ENCODE peak calls at places on chromosomes 7 and 10, in five cellular contexts. One of them, this sample, is unnamed.

GRCh38 chr10:88032566-88032965 is 169.1 kb downstream of the PTEN start:
- DNase-seq in HCT116: no peak
- DNase-seq in H1: no peak
- DNase-seq in K562: no peak
- DNase-seq in GM12878: no peak
- DNase-seq in this sample: no peak

GRCh38 chr7:7861211-7861633 is 107.4 kb upstream of the GLCCI1 start:
- DNase-seq in HCT116: peak; percentile 7
- DNase-seq in H1: no peak
- DNase-seq in K562: no peak
- DNase-seq in GM12878: no peak
- DNase-seq in this sample: peak; percentile 53

GRCh38 chr10:102631525-102632393 is 12.5 kb upstream of the TRIM8 start:
- DNase-seq in HCT116: no peak
- DNase-seq in H1: no peak
- DNase-seq in K562: no peak
- DNase-seq in GM12878: no peak
- DNase-seq in this sample: no peak

GRCh38 chr10:118195729-118196128 is 146.4 kb downstream of the FAM204A start:
- DNase-seq in HCT116: no peak
- DNase-seq in H1: no peak
- DNase-seq in K562: no peak
- DNase-seq in GM12878: no peak
- DNase-seq in this sample: no peak

GRCh38 chr7:73530800-73531199 is 8.7 kb upstream of the BAZ1B start:
- DNase-seq in HCT116: no peak
- DNase-seq in H1: no peak
- DNase-seq in K562: no peak
- DNase-seq in GM12878: no peak
- DNase-seq in this sample: no peak

GRCh38 chr10:119423510-119423874 is 119.0 kb downstream of the RGS10 start:
- DNase-seq in HCT116: no peak
- DNase-seq in H1: no peak
- DNase-seq in K562: no peak
- DNase-seq in GM12878: no peak
- DNase-seq in this sample: no peak

GRCh38 chr7:123637203-123637602 is 18.5 kb upstream of the LMOD2 start:
- DNase-seq in HCT116: no peak
- DNase-seq in H1: no peak
- DNase-seq in K562: no peak
- DNase-seq in GM12878: no peak
- DNase-seq in this sample: no peak

GRCh38 chr7:99499356-99499712 is 747 bp downstream of the ZNF394 start:
- DNase-seq in HCT116: no peak
- DNase-seq in H1: no peak
- DNase-seq in K562: no peak
- DNase-seq in GM12878: no peak
- DNase-seq in this sample: no peak

GRCh38 chr7:50723888-50724287 is 58.8 kb downstream of the GRB10 start:
- DNase-seq in HCT116: no peak
- DNase-seq in H1: no peak
- DNase-seq in K562: no peak
- DNase-seq in GM12878: no peak
- DNase-seq in this sample: no peak

GRCh38 chr10:75283150-75284096 is 47.7 kb upstream of the COMTD1 start:
- DNase-seq in HCT116: no peak
- DNase-seq in H1: no peak
- DNase-seq in K562: no peak
- DNase-seq in GM12878: no peak
- DNase-seq in this sample: peak; percentile 46

GRCh38 chr7:70764004-70764691 is 367.8 kb upstream of the GALNT17 start:
- DNase-seq in HCT116: no peak
- DNase-seq in H1: no peak
- DNase-seq in K562: no peak
- DNase-seq in GM12878: peak; percentile 98
- DNase-seq in this sample: no peak

GRCh38 chr7:28239823-28240204 is 59.2 kb upstream of the JAZF1 start:
- DNase-seq in HCT116: no peak
- DNase-seq in H1: no peak
- DNase-seq in K562: no peak
- DNase-seq in GM12878: no peak
- DNase-seq in this sample: no peak

GRCh38 chr10:101859530-101859929 is 15.9 kb upstream of the KCNIP2 start:
- DNase-seq in HCT116: no peak
- DNase-seq in H1: no peak
- DNase-seq in K562: no peak
- DNase-seq in GM12878: no peak
- DNase-seq in this sample: no peak

GRCh38 chr7:141558544-141559183 is 7.5 kb downstream of the AGK start:
- DNase-seq in HCT116: no peak
- DNase-seq in H1: no peak
- DNase-seq in K562: no peak
- DNase-seq in GM12878: peak; percentile 69
- DNase-seq in this sample: no peak

GRCh38 chr10:125060486-125060850 is 99.9 kb downstream of the CTBP2 start:
- DNase-seq in HCT116: no peak
- DNase-seq in H1: no peak
- DNase-seq in K562: peak; percentile 1
- DNase-seq in GM12878: no peak
- DNase-seq in this sample: no peak

GRCh38 chr10:34859170-34859569 is 44.1 kb upstream of the PARD3 start:
- DNase-seq in HCT116: no peak
- DNase-seq in H1: no peak
- DNase-seq in K562: no peak
- DNase-seq in GM12878: no peak
- DNase-seq in this sample: no peak
- TF ChIP-seq JUND in HCT116: no peak
- TF ChIP-seq JUND in H1: no peak
- TF ChIP-seq JUND in K562: no peak
- TF ChIP-seq JUND in GM12878: no peak
- TF ChIP-seq JUND in this sample: no peak

DNA sequence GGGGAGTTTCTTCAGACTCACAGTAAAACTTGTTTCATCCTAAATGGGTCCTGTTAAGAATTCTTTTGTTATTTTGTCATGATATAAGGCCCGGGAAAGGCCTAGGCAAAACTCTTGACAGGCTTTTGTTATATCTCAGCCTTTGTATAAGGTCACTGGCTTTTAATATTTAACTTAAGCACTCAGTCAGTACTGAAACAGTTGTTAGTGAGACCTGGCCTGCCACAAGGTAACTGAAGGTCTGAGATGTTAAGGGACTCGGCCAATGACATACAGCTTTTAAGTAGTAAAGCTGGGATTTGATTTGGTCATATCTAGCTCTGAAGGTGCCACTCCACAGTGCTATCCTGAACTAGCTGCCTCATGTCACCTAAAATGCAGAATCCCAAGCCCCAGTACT is 57.2 kb upstream of the STEAP4 start:
- DNase-seq in HCT116: no peak
- DNase-seq in H1: no peak
- DNase-seq in K562: no peak
- DNase-seq in GM12878: no peak
- DNase-seq in this sample: no peak
- TF ChIP-seq JUND in HCT116: no peak
- TF ChIP-seq JUND in H1: no peak
- TF ChIP-seq JUND in K562: no peak
- TF ChIP-seq JUND in GM12878: no peak
- TF ChIP-seq JUND in this sample: no peak

DNA sequence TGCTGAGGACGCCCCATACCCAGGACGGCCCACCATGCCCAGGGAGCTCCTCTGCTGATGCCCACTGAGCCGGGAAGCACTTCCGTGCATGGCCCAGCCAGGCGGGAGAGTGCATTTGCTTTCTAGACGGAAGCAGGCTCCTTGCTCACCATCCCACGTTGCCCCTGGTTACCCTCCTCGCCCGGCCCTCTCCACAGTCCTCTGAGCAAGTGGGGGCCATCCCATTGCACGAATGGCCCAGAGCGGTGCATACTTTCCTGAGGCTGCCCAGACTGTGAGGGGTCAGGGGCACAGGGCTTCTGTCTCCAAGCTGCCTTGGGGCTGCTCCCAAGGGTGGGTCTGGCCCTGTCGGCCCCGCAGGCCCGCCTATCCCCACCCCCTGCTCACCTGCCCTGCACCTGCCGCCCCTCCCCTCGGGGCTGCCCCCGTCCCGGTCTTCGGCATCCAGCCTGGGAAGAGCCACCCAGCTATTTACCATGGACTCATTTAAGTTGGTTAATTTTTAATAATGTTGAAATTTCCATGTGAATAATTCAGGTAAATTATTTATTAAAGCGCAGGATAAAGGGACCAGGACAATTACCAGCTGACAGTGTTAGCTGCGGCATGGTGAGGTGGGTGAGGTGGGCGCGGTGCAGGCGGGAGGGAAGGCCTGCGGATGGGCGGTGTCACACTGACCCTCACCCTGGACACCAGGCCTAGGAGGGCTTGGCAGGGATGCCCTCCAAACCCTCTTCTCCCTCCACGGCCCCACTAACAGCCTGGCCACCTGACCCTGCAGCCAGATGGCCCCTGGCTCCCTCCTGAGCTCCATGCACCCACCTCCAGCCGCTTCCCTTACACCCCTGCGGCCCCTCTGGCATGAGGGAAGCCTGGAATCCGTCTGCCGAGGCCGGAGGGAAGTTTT is 104.4 kb downstream of the MICALL2 start:
- DNase-seq in HCT116: no peak
- DNase-seq in H1: no peak
- DNase-seq in K562: no peak
- DNase-seq in GM12878: no peak
- DNase-seq in this sample: no peak
- TF ChIP-seq JUND in HCT116: no peak
- TF ChIP-seq JUND in H1: no peak
- TF ChIP-seq JUND in K562: no peak
- TF ChIP-seq JUND in GM12878: no peak
- TF ChIP-seq JUND in this sample: no peak

GRCh38 chr7:96342036-96342435 is 20.1 kb upstream of the SLC25A13 start:
- DNase-seq in HCT116: no peak
- DNase-seq in H1: no peak
- DNase-seq in K562: no peak
- DNase-seq in GM12878: no peak
- DNase-seq in this sample: no peak

GRCh38 chr7:96346291-96346953 is 24.5 kb upstream of the SLC25A13 start:
- DNase-seq in HCT116: no peak
- DNase-seq in H1: no peak
- DNase-seq in K562: no peak
- DNase-seq in GM12878: no peak
- DNase-seq in this sample: no peak

GRCh38 chr7:96347471-96347870 is 25.6 kb upstream of the SLC25A13 start:
- DNase-seq in HCT116: no peak
- DNase-seq in H1: no peak
- DNase-seq in K562: no peak
- DNase-seq in GM12878: no peak
- DNase-seq in this sample: no peak

GRCh38 chr7:96349572-96349971 is 27.7 kb upstream of the SLC25A13 start:
- DNase-seq in HCT116: no peak
- DNase-seq in H1: no peak
- DNase-seq in K562: no peak
- DNase-seq in GM12878: no peak
- DNase-seq in this sample: no peak

DNA sequence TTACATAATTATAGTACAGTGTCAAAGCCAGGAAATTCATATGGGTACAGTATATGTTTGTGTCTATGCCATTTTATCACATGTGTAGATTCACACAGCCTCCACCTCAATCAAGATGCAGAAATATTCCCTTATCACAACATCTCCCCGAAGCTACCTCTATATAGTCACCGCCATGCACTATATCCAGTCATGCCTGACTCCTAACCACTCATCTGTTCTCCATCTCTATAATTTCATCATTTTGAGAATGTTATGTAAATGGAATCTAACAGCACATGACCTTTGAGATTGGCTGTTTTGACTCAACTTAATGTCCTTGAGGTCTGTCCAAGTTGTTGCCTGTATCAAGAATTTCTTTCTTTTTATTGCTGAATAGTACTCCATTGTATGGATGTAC is 22.3 kb upstream of the SLC25A13 start:
- DNase-seq in HCT116: no peak
- DNase-seq in H1: no peak
- DNase-seq in K562: no peak
- DNase-seq in GM12878: no peak
- DNase-seq in this sample: no peak
- TF ChIP-seq JUND in HCT116: no peak
- TF ChIP-seq JUND in H1: no peak
- TF ChIP-seq JUND in K562: no peak
- TF ChIP-seq JUND in GM12878: no peak
- TF ChIP-seq JUND in this sample: no peak

GRCh38 chr7:135248546-135248945 is 14.9 kb downstream of the STRA8 start:
- DNase-seq in HCT116: no peak
- DNase-seq in H1: no peak
- DNase-seq in K562: no peak
- DNase-seq in GM12878: no peak
- DNase-seq in this sample: no peak
- TF ChIP-seq JUND in HCT116: no peak
- TF ChIP-seq JUND in H1: no peak
- TF ChIP-seq JUND in K562: no peak
- TF ChIP-seq JUND in GM12878: no peak
- TF ChIP-seq JUND in this sample: no peak

GRCh38 chr7:69739182-69739581 is 140.9 kb downstream of the AUTS2 start:
- DNase-seq in HCT116: no peak
- DNase-seq in H1: no peak
- DNase-seq in K562: no peak
- DNase-seq in GM12878: peak; percentile 87
- DNase-seq in this sample: no peak

GRCh38 chr7:69738396-69738889 is 140.2 kb downstream of the AUTS2 start:
- DNase-seq in HCT116: no peak
- DNase-seq in H1: no peak
- DNase-seq in K562: no peak
- DNase-seq in GM12878: peak; percentile 82
- DNase-seq in this sample: no peak

GRCh38 chr7:69732203-69732602 is 133.9 kb downstream of the AUTS2 start:
- DNase-seq in HCT116: no peak
- DNase-seq in H1: no peak
- DNase-seq in K562: no peak
- DNase-seq in GM12878: no peak
- DNase-seq in this sample: peak; percentile 78

GRCh38 chr7:69736411-69736810 is 138.1 kb downstream of the AUTS2 start:
- DNase-seq in HCT116: no peak
- DNase-seq in H1: no peak
- DNase-seq in K562: no peak
- DNase-seq in GM12878: no peak
- DNase-seq in this sample: no peak

DNA sequence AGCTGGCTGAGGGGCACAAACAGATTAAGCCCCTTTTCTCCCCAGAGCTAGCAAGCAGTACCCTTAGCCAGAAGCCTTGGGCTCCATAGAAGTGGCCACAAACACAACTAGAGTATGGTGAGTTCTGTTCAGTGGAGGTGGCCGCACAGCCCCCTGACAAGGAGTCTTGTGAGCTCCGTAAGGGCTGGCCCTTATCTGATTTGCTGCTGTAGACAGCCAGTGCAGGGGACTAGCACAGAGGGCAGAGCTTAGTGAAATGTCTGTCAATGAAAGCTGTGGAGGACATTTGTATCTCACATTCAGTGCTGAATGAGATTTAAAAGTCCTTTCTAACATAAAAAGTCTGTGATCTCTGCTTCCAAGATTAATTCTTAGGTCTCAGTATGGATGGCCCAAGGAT is 137.3 kb downstream of the AUTS2 start:
- DNase-seq in HCT116: no peak
- DNase-seq in H1: no peak
- DNase-seq in K562: no peak
- DNase-seq in GM12878: no peak
- DNase-seq in this sample: no peak
- TF ChIP-seq JUND in HCT116: no peak
- TF ChIP-seq JUND in H1: no peak
- TF ChIP-seq JUND in K562: no peak
- TF ChIP-seq JUND in GM12878: no peak
- TF ChIP-seq JUND in this sample: no peak

GRCh38 chr7:116420003-116420402 is 79.5 kb upstream of the CAV2 start:
- DNase-seq in HCT116: no peak
- DNase-seq in H1: no peak
- DNase-seq in K562: no peak
- DNase-seq in GM12878: no peak
- DNase-seq in this sample: no peak
- TF ChIP-seq JUND in HCT116: no peak
- TF ChIP-seq JUND in H1: no peak
- TF ChIP-seq JUND in K562: no peak
- TF ChIP-seq JUND in GM12878: no peak
- TF ChIP-seq JUND in this sample: no peak

This sample was measured in T47D.